ENCODE peak calls at places on chromosomes 16 and 17, in four cellular contexts. C is AG04449, Z is PC-3, X is stomach. F is an unnamed sample.

GRCh38 chr17:66923881-66924280 is 40.6 kb upstream of the CACNG4 start:
- DNase-seq in C (no peak), Z (no peak), X (no peak), F (no peak)

GRCh38 chr16:12062343-12063003 is 85.9 kb downstream of the SNX29 start:
- DNase-seq in C (peak; percentile 61), Z (peak; percentile 74), X (peak; percentile 54), F (peak; percentile 56)

GRCh38 chr16:84150926-84151325 is 5.8 kb downstream of the DNAAF1 start:
- DNase-seq in C (no peak), Z (no peak), X (no peak), F (no peak)

GRCh38 chr16:80580109-80580832 is 39.5 kb downstream of the DYNLRB2 start:
- DNase-seq in C (no peak), Z (peak; percentile 26), X (no peak), F (peak; percentile 74)

GRCh38 chr17:72976971-72977767 is 115.3 kb downstream of the SLC39A11 start:
- DNase-seq in C (peak; percentile 72), Z (peak; percentile 82), X (peak; percentile 67), F (peak; percentile 89)

GRCh38 chr17:44197980-44198720 is 1.5 kb downstream of the ATXN7L3 start:
- DNase-seq in C (no peak), Z (peak; percentile 64), X (no peak), F (peak; percentile 43)

GRCh38 chr17:34755981-34756669 is 176.7 kb downstream of the TMEM132E start:
- DNase-seq in C (no peak), Z (no peak), X (no peak), F (no peak)

GRCh38 chr16:55495616-55496289 is 13.1 kb upstream of the LPCAT2 start:
- DNase-seq in C (peak; percentile 80), Z (no peak), X (no peak), F (peak; percentile 91)

GRCh38 chr17:59746849-59747445 is 39.5 kb downstream of the VMP1 start:
- DNase-seq in C (no peak), Z (peak; percentile 77), X (no peak), F (peak; percentile 82)

GRCh38 chr17:76251478-76252039 is 11.3 kb upstream of the RNF157 start:
- DNase-seq in C (no peak), Z (peak; percentile 68), X (no peak), F (no peak)

GRCh38 chr16:64153718-64154117 is 968.1 kb downstream of the CDH11 start:
- DNase-seq in C (no peak), Z (peak; percentile 73), X (no peak), F (peak; percentile 19)

GRCh38 chr17:10698116-10698818 is 873 bp downstream of the ADPRM start:
- DNase-seq in C (no peak), Z (peak; percentile 3), X (no peak), F (no peak)

DNA sequence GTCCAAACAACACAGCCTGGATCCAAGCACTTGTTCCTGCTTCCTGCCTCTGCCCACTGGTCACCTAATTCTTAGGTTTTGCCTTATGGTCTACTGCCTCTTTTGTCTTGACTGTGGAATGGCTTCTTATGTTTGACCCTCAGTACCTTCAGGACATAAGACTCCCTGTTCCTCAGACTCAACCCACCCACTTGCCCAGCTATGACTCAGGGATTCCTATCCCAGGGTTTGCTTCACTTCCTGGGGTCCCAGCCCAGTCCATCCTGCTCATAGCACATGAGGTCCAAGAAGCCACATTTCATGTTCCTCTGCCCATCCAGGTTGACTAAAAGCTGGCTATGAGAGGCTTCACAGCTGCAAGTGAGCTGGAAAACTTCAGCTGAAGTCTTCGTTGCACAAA is 320.9 kb upstream of the CDH5 start:
- DNase-seq in C (no peak), Z (no peak), X (no peak), F (no peak)
- TF ChIP-seq CTCF in C (no peak), Z (no peak), X (no peak), F (no peak)

GRCh38 chr17:79843917-79844815 is 4.9 kb upstream of the CBX4 start:
- DNase-seq in C (no peak), Z (peak; percentile 68), X (peak; percentile 70), F (peak; percentile 56)
- H3K4me3 ChIP-seq in C (peak overlapping the region; percentile 50), Z (peak overlapping the region; percentile 82), X (peak overlapping the region; percentile 52), F (peak overlapping the region; percentile 41)

DNA sequence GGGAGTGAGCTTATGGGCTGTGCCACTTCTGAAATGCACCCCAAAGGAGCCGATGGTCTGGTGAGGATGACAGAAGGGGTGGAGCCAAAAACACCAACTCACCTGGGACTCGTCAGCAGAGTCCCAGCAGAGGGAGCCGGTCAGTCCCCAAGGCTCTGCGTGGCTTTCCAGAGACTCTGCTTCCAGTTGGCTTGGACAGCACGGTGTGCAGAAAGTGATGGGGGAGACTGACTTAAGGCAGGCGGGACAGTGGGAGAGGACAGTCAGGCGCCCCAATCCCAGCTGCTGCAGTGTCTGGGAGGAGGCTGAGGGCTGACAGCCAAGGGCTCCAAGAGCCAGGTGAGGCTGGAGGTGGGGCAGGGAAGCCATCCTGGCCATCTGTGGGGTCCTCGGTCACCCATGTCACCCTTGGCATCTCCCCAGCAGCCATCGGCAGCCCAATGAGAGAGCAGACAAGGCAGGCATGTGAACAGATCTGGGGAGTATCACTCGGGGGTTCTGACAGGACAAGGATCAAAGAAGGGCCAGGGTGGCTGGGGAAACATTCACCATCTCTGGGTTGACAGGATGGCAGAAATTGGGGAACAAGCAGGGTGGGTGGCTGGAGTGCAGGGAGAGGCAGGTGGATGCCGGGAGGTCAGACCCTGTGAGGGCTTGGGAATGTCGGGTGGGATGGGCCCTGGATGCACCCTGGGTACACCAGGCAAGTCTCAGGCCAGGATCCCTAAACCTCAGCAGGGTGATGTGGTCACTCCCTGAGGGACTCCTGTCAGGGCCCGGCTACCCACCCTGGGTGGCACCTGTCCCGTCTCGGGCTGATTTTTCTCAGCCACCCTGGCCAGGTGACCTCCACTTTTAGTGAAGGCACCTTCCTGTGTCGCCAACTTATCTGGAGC is 8.9 kb upstream of the KRTAP17-1 start:
- DNase-seq in C (no peak), Z (peak; percentile 56), X (no peak), F (no peak)
- TF ChIP-seq CTCF in C (peak; percentile 11), Z (peak; percentile 66), X (peak; percentile 10), F (peak; percentile 40)

GRCh38 chr16:46968063-46968435 is 5.4 kb downstream of the DNAJA2 start:
- DNase-seq in C (no peak), Z (no peak), X (no peak), F (no peak)

GRCh38 chr16:46971271-46971670 is 2.2 kb downstream of the DNAJA2 start:
- DNase-seq in C (no peak), Z (no peak), X (no peak), F (no peak)

GRCh38 chr16:46972429-46972970 is 974 bp downstream of the DNAJA2 start:
- DNase-seq in C (no peak), Z (peak; percentile 30), X (no peak), F (peak; percentile 25)

GRCh38 chr16:46972971-46973456 is 460 bp downstream of the DNAJA2 start:
- DNase-seq in C (no peak), Z (peak; percentile 16), X (peak; percentile 50), F (no peak)

DNA sequence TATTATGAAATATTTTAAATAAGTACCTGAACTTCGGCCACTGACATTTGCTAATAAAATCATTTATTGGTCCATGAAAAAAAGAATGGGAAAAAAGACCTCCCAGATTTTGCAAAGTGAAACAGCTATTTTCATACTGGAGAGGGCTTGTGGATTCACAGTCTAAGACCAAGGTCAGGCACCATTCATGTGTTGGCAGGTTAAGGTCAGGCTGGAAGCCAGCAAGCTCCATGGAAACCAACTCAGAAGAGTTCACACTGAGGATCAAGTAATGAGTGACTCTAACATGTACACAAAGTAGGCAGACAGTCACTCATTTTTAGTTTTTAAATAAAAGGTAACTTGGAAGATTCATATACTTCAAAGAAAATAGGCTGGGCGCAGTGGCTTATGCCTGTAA is 3.4 kb downstream of the DNAJA2 start:
- DNase-seq in C (no peak), Z (no peak), X (peak; percentile 31), F (no peak)
- H3K4me3 ChIP-seq in C (no peak overlapping the region), Z (no peak overlapping the region), X (no peak overlapping the region), F (no peak overlapping the region)

GRCh38 chr17:18183334-18184142 is at the start of gene ALKBH5:
- DNase-seq in C (peak; percentile 99), Z (peak; percentile 99), X (peak; percentile 98), F (peak; percentile 100)
- TF ChIP-seq CTCF in C (peak; percentile 50), Z (peak; percentile 42), X (no peak), F (peak; percentile 43)

GRCh38 chr17:40309031-40309937 is at the start of gene RARA:
- DNase-seq in C (no peak), Z (no peak), X (peak; percentile 63), F (no peak)
- H3K4me3 ChIP-seq in C (peak within 1 kb of the TSS; percentile 61), Z (no peak within 1 kb of the TSS), X (peak within 1 kb of the TSS; percentile 42), F (peak within 1 kb of the TSS; percentile 48)

GRCh38 chr16:70683146-70683944 is 2.5 kb downstream of the MTSS2 start:
- DNase-seq in C (no peak), Z (no peak), X (no peak), F (no peak)

GRCh38 chr16:70682239-70683145 is 3.4 kb downstream of the MTSS2 start:
- DNase-seq in C (no peak), Z (no peak), X (no peak), F (no peak)

GRCh38 chr16:70680495-70681381 is 5.1 kb downstream of the MTSS2 start:
- DNase-seq in C (no peak), Z (no peak), X (no peak), F (no peak)

GRCh38 chr16:70679653-70680494 is 6.0 kb downstream of the MTSS2 start:
- DNase-seq in C (no peak), Z (no peak), X (no peak), F (no peak)

GRCh38 chr16:70681382-70682238 is 4.2 kb downstream of the MTSS2 start:
- DNase-seq in C (no peak), Z (no peak), X (no peak), F (no peak)
- TF ChIP-seq CTCF in C (no peak), Z (no peak), X (no peak), F (no peak)

GRCh38 chr16:89170346-89171215 is 967 bp upstream of the CDH15 start:
- DNase-seq in C (no peak), Z (peak; percentile 58), X (peak; percentile 64), F (no peak)
- H3K4me3 ChIP-seq in C (peak overlapping the region; percentile 12), Z (peak overlapping the region; percentile 63), X (peak overlapping the region; percentile 31), F (no peak overlapping the region)

GRCh38 chr17:774320-774584 is 7.8 kb downstream of the GLOD4 start:
- DNase-seq in C (no peak), Z (no peak), X (no peak), F (no peak)

GRCh38 chr17:781920-782731 is at the start of the genes GLOD4 and MRM3:
- DNase-seq in C (no peak), Z (peak; percentile 84), X (peak; percentile 97), F (peak; percentile 86)

GRCh38 chr17:773467-774319 is 8.4 kb downstream of the GLOD4 start:
- DNase-seq in C (no peak), Z (no peak), X (no peak), F (no peak)

GRCh38 chr17:778096-778495 is 4.0 kb downstream of the GLOD4 start:
- DNase-seq in C (no peak), Z (no peak), X (no peak), F (no peak)
- TF ChIP-seq CTCF in C (no peak), Z (no peak), X (no peak), F (no peak)

GRCh38 chr17:49567871-49568694 is 7.6 kb upstream of the NXPH3 start:
- DNase-seq in C (no peak), Z (peak; percentile 93), X (peak; percentile 93), F (peak; percentile 73)
- H3K4me3 ChIP-seq in C (peak overlapping the region; percentile 54), Z (peak overlapping the region; percentile 72), X (peak overlapping the region; percentile 43), F (peak overlapping the region; percentile 37)

F was measured in astrocyte of the spinal cord.